ENCODE peak calls at places on chromosomes 6 and 20, in four cellular contexts. P is breast epithelium, E is spleen, G is HepG2. T is an unnamed sample.

GRCh38 chr6:11475019-11475418 is 62.5 kb upstream of the TMEM170B start:
- DNase-seq in P (no peak), E (no peak), G (no peak), T (no peak)

GRCh38 chr20:2867081-2867860 is 6.0 kb upstream of the PTPRA start:
- DNase-seq in P (no peak), E (no peak), G (no peak), T (no peak)

GRCh38 chr6:12957321-12958051 is 240.9 kb downstream of the PHACTR1 start:
- DNase-seq in P (no peak), E (peak), G (no peak), T (peak)

GRCh38 chr20:57747889-57748456 is 38.2 kb upstream of the PMEPA1 start:
- DNase-seq in P (no peak), E (peak), G (no peak), T (no peak)

GRCh38 chr20:47773381-47773786 is 11.9 kb downstream of the SULF2 start:
- DNase-seq in P (no peak), E (no peak), G (no peak), T (no peak)

GRCh38 chr20:62754122-62754990 is 41.9 kb upstream of the MRGBP start:
- DNase-seq in P (no peak), E (peak), G (no peak), T (no peak)

GRCh38 chr20:60637801-60638200 is 614.3 kb upstream of the CDH4 start:
- DNase-seq in P (no peak), E (no peak), G (no peak), T (no peak)

GRCh38 chr20:8812818-8813217 is 256.1 kb upstream of the PLCB4 start:
- DNase-seq in P (no peak), E (no peak), G (no peak), T (no peak)

GRCh38 chr20:63132131-63132714 is 83.7 kb downstream of the YTHDF1 start:
- DNase-seq in P (peak), E (peak), G (no peak), T (no peak)

GRCh38 chr6:37204014-37204751 is 34.2 kb downstream of the PIM1 start:
- DNase-seq in P (no peak), E (no peak), G (peak), T (peak)

GRCh38 chr6:99490608-99491007 is 24.6 kb downstream of the USP45 start:
- DNase-seq in P (no peak), E (no peak), G (no peak), T (no peak)

GRCh38 chr6:27672113-27672799 is 199.4 kb upstream of the ZNF184 start:
- DNase-seq in P (no peak), E (no peak), G (peak), T (no peak)

GRCh38 chr6:90216081-90216977 is 80.3 kb downstream of the BACH2 start:
- DNase-seq in P (no peak), E (peak), G (peak), T (peak)

GRCh38 chr20:17614176-17614811 is 44.4 kb downstream of the DSTN start:
- DNase-seq in P (no peak), E (peak), G (no peak), T (no peak)

GRCh38 chr6:148760568-148761531 is 14.0 kb downstream of the UST start:
- DNase-seq in P (no peak), E (peak), G (no peak), T (peak)

GRCh38 chr6:13113956-13114593 is 214.3 kb downstream of the TBC1D7 start:
- DNase-seq in P (no peak), E (no peak), G (no peak), T (no peak)

GRCh38 chr6:136030131-136030530 is 178.6 kb downstream of the PDE7B start:
- DNase-seq in P (no peak), E (no peak), G (no peak), T (no peak)

GRCh38 chr6:162615016-162615717 is 112.4 kb downstream of the PRKN start:
- DNase-seq in P (no peak), E (no peak), G (no peak), T (no peak)

GRCh38 chr6:25962368-25963127 is at the start of gene TRIM38:
- DNase-seq in P (peak), E (no peak), G (peak), T (peak)

GRCh38 chr6:112842338-112842700 is 495.2 kb downstream of the RFPL4B start:
- DNase-seq in P (no peak), E (no peak), G (no peak), T (no peak)

GRCh38 chr20:1830240-1830639 is 65.0 kb upstream of the SIRPA start:
- DNase-seq in P (no peak), E (no peak), G (no peak), T (peak)

GRCh38 chr20:39897058-39897457 is 792.0 kb downstream of the MAFB start:
- DNase-seq in P (no peak), E (no peak), G (no peak), T (peak)

GRCh38 chr20:50376888-50377459 is 133.2 kb upstream of the PTPN1 start:
- DNase-seq in P (no peak), E (no peak), G (no peak), T (no peak)

GRCh38 chr20:2195614-2196013 is 94.0 kb downstream of the STK35 start:
- DNase-seq in P (no peak), E (no peak), G (no peak), T (no peak)

GRCh38 chr6:153814136-153814535 is 224.9 kb upstream of the OPRM1 start:
- DNase-seq in P (no peak), E (no peak), G (no peak), T (no peak)

GRCh38 chr6:13795041-13795748 is 19.2 kb downstream of the MCUR1 start:
- DNase-seq in P (peak), E (peak), G (peak), T (peak)

GRCh38 chr6:52263709-52264320 is 19.5 kb upstream of the IL17F start:
- DNase-seq in P (no peak), E (peak), G (peak), T (peak)

GRCh38 chr6:38644951-38645350 is 5.2 kb upstream of the BTBD9 start:
- DNase-seq in P (no peak), E (no peak), G (no peak), T (no peak)

GRCh38 chr6:3280091-3280490 is 21.3 kb downstream of the PSMG4 start:
- DNase-seq in P (no peak), E (peak), G (no peak), T (no peak)

GRCh38 chr6:158086054-158086705 is 81.9 kb downstream of the SERAC1 start:
- DNase-seq in P (no peak), E (no peak), G (no peak), T (peak)

GRCh38 chr6:26159417-26160273 is 72.4 kb downstream of the HFE start:
- DNase-seq in P (no peak), E (no peak), G (no peak), T (no peak)

GRCh38 chr6:37731888-37732287 is 34.2 kb upstream of the MDGA1 start:
- DNase-seq in P (no peak), E (no peak), G (no peak), T (no peak)

GRCh38 chr6:45916692-45917091 is 99.0 kb downstream of the CLIC5 start:
- DNase-seq in P (no peak), E (no peak), G (no peak), T (no peak)

GRCh38 chr20:3727333-3728035 is 5.0 kb upstream of the HSPA12B start:
- DNase-seq in P (no peak), E (peak), G (no peak), T (peak)

GRCh38 chr6:41549673-41550072 is 3.5 kb downstream of the FOXP4 start:
- DNase-seq in P (no peak), E (no peak), G (no peak), T (no peak)

GRCh38 chr20:38173237-38174156 is 8.4 kb upstream of the TGM2 start:
- DNase-seq in P (no peak), E (no peak), G (peak), T (peak)

GRCh38 chr6:117270121-117270959 is 5.0 kb downstream of the VGLL2 start:
- DNase-seq in P (no peak), E (peak), G (no peak), T (no peak)

GRCh38 chr6:129895692-129896091 is 34.6 kb upstream of the TMEM244 start:
- DNase-seq in P (no peak), E (no peak), G (no peak), T (no peak)

GRCh38 chr6:81890846-81891245 is 138.4 kb upstream of the TENT5A start:
- DNase-seq in P (no peak), E (no peak), G (no peak), T (peak)

GRCh38 chr6:87920245-87920644 is 127.4 kb upstream of the SPACA1 start:
- DNase-seq in P (no peak), E (no peak), G (no peak), T (no peak)
- H3K4me3 ChIP-seq in P (no peak), E (no peak), G (no peak), T (no peak)

GRCh38 chr6:7730411-7730810 is 4.5 kb downstream of the BMP6 start:
- DNase-seq in P (no peak), E (no peak), G (no peak), T (no peak)
- H3K4me3 ChIP-seq in P (no peak), E (no peak), G (no peak), T (no peak)

GRCh38 chr6:15906393-15906976 is 222.4 kb upstream of the MYLIP start:
- DNase-seq in P (no peak), E (no peak), G (no peak), T (no peak)
- H3K4me3 ChIP-seq in P (no peak), E (no peak), G (no peak), T (no peak)

DNA sequence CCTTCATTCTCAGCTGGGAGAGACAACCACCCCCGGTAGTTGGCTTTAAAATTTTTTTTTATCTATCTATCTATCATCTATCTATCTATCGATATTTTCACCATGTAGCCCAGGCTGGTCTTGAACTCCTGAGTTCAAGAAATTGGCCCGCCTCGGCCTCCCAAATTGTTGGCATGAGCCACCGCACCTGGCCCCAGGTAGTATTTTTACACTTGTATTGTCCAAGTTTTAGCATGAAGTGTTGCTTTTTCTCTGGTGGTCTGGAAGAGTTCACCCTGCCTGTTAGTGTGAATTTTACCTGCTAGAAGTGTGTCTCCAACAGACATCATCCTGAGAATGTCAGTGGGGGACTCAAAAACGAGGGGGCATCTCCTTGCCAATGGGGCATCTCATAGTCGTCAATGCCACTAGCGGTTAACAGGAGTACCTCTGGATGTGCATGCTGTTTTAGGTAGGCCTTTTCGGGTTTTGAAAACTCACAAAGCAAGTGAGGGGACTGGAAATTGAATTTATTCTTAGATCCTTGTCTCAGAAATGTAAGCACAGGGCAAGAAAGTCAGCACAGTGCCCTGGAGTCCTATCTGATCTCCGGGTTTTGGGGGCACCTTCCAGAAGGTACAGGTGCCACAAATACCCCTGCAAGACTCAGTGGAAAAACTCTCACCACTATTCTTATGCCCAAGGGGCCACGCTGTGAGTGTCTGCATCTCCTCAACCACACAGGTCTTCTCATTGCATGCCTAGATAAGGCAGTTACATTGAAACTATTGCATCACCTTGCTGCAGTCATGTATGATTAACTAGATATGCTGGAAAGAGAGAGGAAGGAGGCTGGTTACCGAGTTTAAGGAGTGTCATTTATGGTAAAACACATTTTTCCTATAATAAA is 37.1 kb downstream of the TNFAIP3 start:
- DNase-seq in P (no peak), E (no peak), G (peak), T (no peak)
- H3K4me3 ChIP-seq in P (no peak), E (no peak), G (no peak), T (no peak)

GRCh38 chr6:18076231-18076630 is 46.2 kb downstream of the NHLRC1 start:
- DNase-seq in P (no peak), E (no peak), G (no peak), T (no peak)
- H3K4me3 ChIP-seq in P (no peak), E (no peak), G (no peak), T (no peak)

GRCh38 chr6:73579851-73580246 is 59.0 kb upstream of the EEF1A1 start:
- DNase-seq in P (no peak), E (no peak), G (peak), T (peak)
- H3K4me3 ChIP-seq in P (peak), E (no peak), G (peak), T (no peak)

DNA sequence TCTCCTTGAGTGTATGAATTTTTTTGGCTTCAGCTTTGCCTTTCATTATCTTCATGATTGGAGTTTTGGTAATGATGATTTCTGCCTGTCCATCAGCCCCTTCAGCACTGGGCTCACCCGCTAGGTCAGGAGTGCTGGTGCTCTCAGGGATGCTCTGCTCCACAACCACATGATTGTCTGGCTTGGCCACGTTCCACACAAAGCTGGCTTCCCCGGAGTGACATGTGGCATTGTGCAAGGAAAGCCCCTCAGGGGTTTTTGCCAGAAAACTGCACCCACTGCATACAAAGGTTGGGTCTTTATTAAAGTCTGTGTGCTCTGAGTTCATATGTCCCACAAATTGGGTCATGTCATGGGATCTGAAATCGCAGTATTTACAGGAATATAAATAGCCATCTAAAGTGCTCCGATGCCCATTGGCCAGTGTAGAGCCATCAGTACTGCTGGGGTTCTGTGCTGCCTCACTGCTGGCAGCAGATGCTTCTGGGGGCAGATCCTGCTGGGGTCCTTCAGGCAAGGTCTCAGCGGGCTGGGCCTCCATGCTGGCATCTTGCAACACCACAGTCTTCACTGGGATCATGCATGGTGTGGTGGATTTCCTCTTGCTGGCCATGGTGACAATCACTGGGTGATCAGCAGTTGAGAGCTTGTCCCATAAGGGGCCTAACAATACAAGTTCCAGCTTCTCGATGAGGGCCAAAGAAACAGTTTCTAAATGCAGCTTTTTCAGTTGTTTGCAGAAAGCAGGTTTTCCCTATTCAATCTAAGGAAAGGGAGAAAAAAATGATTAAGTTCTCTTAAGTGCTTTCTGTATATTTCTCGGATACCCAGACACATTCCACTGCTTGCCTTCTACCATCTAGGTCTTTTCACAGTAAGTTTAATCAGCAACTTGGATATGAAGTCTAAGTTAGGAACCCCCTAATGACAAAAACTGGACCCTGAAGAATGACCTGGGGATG is 67.2 kb downstream of the PLCG1 start:
- DNase-seq in P (no peak), E (no peak), G (no peak), T (no peak)
- H3K4me3 ChIP-seq in P (no peak), E (no peak), G (no peak), T (no peak)

GRCh38 chr20:25035924-25036323 is 22.0 kb downstream of the ACSS1 start:
- DNase-seq in P (no peak), E (no peak), G (no peak), T (no peak)

GRCh38 chr20:25032065-25032477 is 25.9 kb downstream of the ACSS1 start:
- DNase-seq in P (no peak), E (peak), G (no peak), T (no peak)

GRCh38 chr20:25032478-25033183 is 25.3 kb downstream of the ACSS1 start:
- DNase-seq in P (no peak), E (peak), G (peak), T (no peak)

GRCh38 chr20:25033250-25033940 is 24.5 kb downstream of the ACSS1 start:
- DNase-seq in P (no peak), E (peak), G (no peak), T (no peak)

DNA sequence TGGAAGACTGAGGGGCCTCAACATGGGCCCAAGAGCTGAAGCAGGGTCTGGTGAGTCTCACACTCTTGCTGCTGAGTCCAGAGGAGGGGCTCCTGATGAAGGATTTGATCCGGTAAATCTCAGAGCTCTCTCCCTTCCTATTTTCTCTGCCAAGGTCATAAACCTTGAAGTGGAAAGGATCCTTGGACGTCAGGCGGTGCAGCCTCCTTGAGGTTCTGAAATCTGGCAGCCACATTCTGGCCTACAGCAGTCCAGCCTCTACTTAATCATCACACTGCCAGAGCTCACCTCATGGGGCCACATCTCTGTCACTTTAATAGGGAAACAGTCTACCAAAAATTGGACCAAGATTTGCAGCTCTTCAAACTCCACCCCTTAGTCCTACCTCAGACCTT is 24.0 kb downstream of the ACSS1 start:
- DNase-seq in P (no peak), E (peak), G (no peak), T (no peak)
- H3K4me3 ChIP-seq in P (no peak), E (no peak), G (no peak), T (no peak)